ENCODE peak calls at places on chromosomes 1 and 21, in eight cellular contexts. X is spleen, A is upper lobe of right lung, C is brain microvascular endothelial cell, G is retinal pigment epithelial cell, I is MM.1S, N is heart left ventricle, J is neural progenitor cell. E is an unnamed sample.

GRCh38 chr1:2124446-2125198 is 70.0 kb downstream of the FAAP20 start:
- DNase-seq in X (peak), A (peak), C (no peak), G (no peak), I (no peak), N (no peak), J (peak), E (peak)

GRCh38 chr1:202046748-202047708 is 36.6 kb downstream of the ELF3 start:
- DNase-seq in X (no peak), A (no peak), C (no peak), G (no peak), I (no peak), N (no peak), J (no peak), E (no peak)

GRCh38 chr21:41976611-41977010 is 22.8 kb upstream of the C2CD2 start:
- DNase-seq in X (no peak), A (no peak), C (no peak), G (no peak), I (no peak), N (no peak), J (no peak), E (no peak)

GRCh38 chr21:25506268-25506667 is 101.0 kb downstream of the MRPL39 start:
- DNase-seq in X (no peak), A (no peak), C (no peak), G (no peak), I (no peak), N (no peak), J (no peak), E (no peak)

GRCh38 chr1:84143796-84144565 is at the start of gene PRKACB:
- DNase-seq in X (no peak), A (no peak), C (peak), G (no peak), I (peak), N (no peak), J (no peak), E (no peak)

GRCh38 chr1:248590055-248590454 is 7.4 kb downstream of the OR2T10 start:
- DNase-seq in X (no peak), A (no peak), C (no peak), G (no peak), I (no peak), N (no peak), J (no peak), E (peak)

GRCh38 chr1:151970641-151971040 is 23.0 kb downstream of the S100A10 start:
- DNase-seq in X (no peak), A (no peak), C (no peak), G (no peak), I (no peak), N (no peak), J (no peak), E (no peak)

GRCh38 chr1:178495741-178496409 is 889 bp downstream of the CLEC20A start:
- DNase-seq in X (no peak), A (no peak), C (no peak), G (no peak), I (no peak), N (no peak), J (no peak), E (no peak)

GRCh38 chr1:153507926-153508583 is 27.7 kb downstream of the S100A6 start:
- DNase-seq in X (no peak), A (no peak), C (no peak), G (no peak), I (no peak), N (no peak), J (no peak), E (no peak)

GRCh38 chr1:62361426-62361825 is 42.2 kb upstream of the KANK4 start:
- DNase-seq in X (peak), A (no peak), C (no peak), G (no peak), I (no peak), N (no peak), J (no peak), E (no peak)

GRCh38 chr21:43939443-43940328 is 72.4 kb upstream of the TRAPPC10 start:
- DNase-seq in X (no peak), A (no peak), C (no peak), G (no peak), I (no peak), N (peak), J (no peak), E (peak)

GRCh38 chr1:85201340-85202091 is 700 bp upstream of the SYDE2 start:
- DNase-seq in X (peak), A (peak), C (peak), G (no peak), I (peak), N (peak), J (peak), E (peak)

GRCh38 chr1:248757784-248758195 is 2.2 kb upstream of the LYPD8 start:
- DNase-seq in X (no peak), A (no peak), C (no peak), G (no peak), I (no peak), N (no peak), J (no peak), E (no peak)

GRCh38 chr1:150366416-150367296 is 2.7 kb downstream of the RPRD2 start:
- DNase-seq in X (no peak), A (no peak), C (no peak), G (no peak), I (no peak), N (no peak), J (no peak), E (no peak)

GRCh38 chr1:234725177-234726132 is 115.5 kb upstream of the IRF2BP2 start:
- DNase-seq in X (no peak), A (no peak), C (no peak), G (no peak), I (no peak), N (peak), J (no peak), E (no peak)

GRCh38 chr1:111570781-111571181 is 48.8 kb upstream of the RAP1A start:
- DNase-seq in X (no peak), A (no peak), C (no peak), G (no peak), I (no peak), N (no peak), J (no peak), E (no peak)

GRCh38 chr1:31576201-31576669 is at the start of gene TINAGL1:
- DNase-seq in X (no peak), A (peak), C (no peak), G (no peak), I (no peak), N (peak), J (peak), E (no peak)

GRCh38 chr21:33238565-33239255 is 9.0 kb downstream of the IFNAR2 start:
- DNase-seq in X (no peak), A (no peak), C (no peak), G (no peak), I (peak), N (no peak), J (no peak), E (no peak)

GRCh38 chr1:47257224-47257623 is 25.2 kb upstream of the TAL1 start:
- DNase-seq in X (no peak), A (no peak), C (no peak), G (no peak), I (no peak), N (no peak), J (no peak), E (no peak)

GRCh38 chr1:21779613-21780521 is 3.1 kb downstream of the USP48 start:
- DNase-seq in X (no peak), A (peak), C (no peak), G (no peak), I (no peak), N (no peak), J (no peak), E (no peak)

GRCh38 chr1:52403566-52404115 is 582 bp downstream of the ORC1 start:
- DNase-seq in X (no peak), A (no peak), C (peak), G (no peak), I (peak), N (no peak), J (peak), E (no peak)

GRCh38 chr1:19356266-19356665 is 44.1 kb downstream of the SLC66A1 start:
- DNase-seq in X (no peak), A (no peak), C (no peak), G (no peak), I (no peak), N (no peak), J (no peak), E (no peak)

GRCh38 chr1:18557621-18558465 is 72.8 kb upstream of the PAX7 start:
- DNase-seq in X (no peak), A (peak), C (no peak), G (no peak), I (no peak), N (no peak), J (peak), E (no peak)

GRCh38 chr1:227951624-227952373 is 4.1 kb upstream of the WNT9A start:
- DNase-seq in X (peak), A (peak), C (no peak), G (no peak), I (no peak), N (no peak), J (no peak), E (no peak)

GRCh38 chr21:34213959-34214358 is 140.6 kb downstream of the MRPS6 start:
- DNase-seq in X (no peak), A (no peak), C (no peak), G (no peak), I (no peak), N (no peak), J (no peak), E (no peak)

GRCh38 chr1:174748603-174749002 is 251.1 kb upstream of the CACYBP start:
- DNase-seq in X (no peak), A (no peak), C (no peak), G (no peak), I (no peak), N (no peak), J (no peak), E (no peak)

GRCh38 chr1:100721502-100722205 is 2.1 kb downstream of the VCAM1 start:
- DNase-seq in X (no peak), A (no peak), C (peak), G (no peak), I (no peak), N (no peak), J (no peak), E (no peak)

GRCh38 chr1:161791889-161792655 is 26.0 kb downstream of the ATF6 start:
- DNase-seq in X (no peak), A (no peak), C (peak), G (no peak), I (no peak), N (no peak), J (no peak), E (no peak)

GRCh38 chr1:63731117-63732043 is 42.4 kb upstream of the ROR1 start:
- DNase-seq in X (no peak), A (no peak), C (peak), G (peak), I (no peak), N (no peak), J (no peak), E (no peak)

GRCh38 chr1:153251562-153251961 is 7.9 kb upstream of the LORICRIN start:
- DNase-seq in X (no peak), A (no peak), C (no peak), G (no peak), I (no peak), N (no peak), J (no peak), E (no peak)

GRCh38 chr1:244960904-244961303 is 96.6 kb upstream of the HNRNPU start:
- DNase-seq in X (no peak), A (no peak), C (no peak), G (no peak), I (no peak), N (no peak), J (no peak), E (no peak)

GRCh38 chr21:42025392-42026071 is 15.4 kb upstream of the ZBTB21 start:
- DNase-seq in X (no peak), A (no peak), C (peak), G (no peak), I (no peak), N (no peak), J (no peak), E (no peak)

GRCh38 chr1:25871086-25871703 is 4.3 kb downstream of the PAQR7 start:
- DNase-seq in X (peak), A (peak), C (no peak), G (no peak), I (no peak), N (no peak), J (no peak), E (no peak)

GRCh38 chr1:203359010-203359571 is 8.2 kb upstream of the FMOD start:
- DNase-seq in X (no peak), A (no peak), C (no peak), G (no peak), I (no peak), N (no peak), J (no peak), E (no peak)

GRCh38 chr1:2968471-2968881 is 52.8 kb upstream of the ACTRT2 start:
- DNase-seq in X (peak), A (peak), C (no peak), G (no peak), I (no peak), N (no peak), J (no peak), E (peak)

GRCh38 chr1:41762251-41762650 is 156.5 kb downstream of the HIVEP3 start:
- DNase-seq in X (no peak), A (no peak), C (no peak), G (no peak), I (no peak), N (no peak), J (peak), E (no peak)
- TF ChIP-seq CTCF in X (no peak), A (no peak), C (no peak), G (no peak), I (no peak), N (no peak), J (peak), E (peak)

GRCh38 chr1:238953448-238953847 is 432.9 kb upstream of the CHRM3 start:
- DNase-seq in X (no peak), A (no peak), C (no peak), G (no peak), I (no peak), N (no peak), J (no peak), E (no peak)
- TF ChIP-seq CTCF in X (no peak), A (no peak), C (peak), G (peak), I (peak), N (no peak), J (peak), E (peak)

GRCh38 chr1:230694991-230695390 is 18.9 kb downstream of the AGT start:
- DNase-seq in X (no peak), A (no peak), C (no peak), G (no peak), I (no peak), N (no peak), J (no peak), E (no peak)

GRCh38 chr1:230696722-230697432 is 17.0 kb downstream of the AGT start:
- DNase-seq in X (no peak), A (no peak), C (no peak), G (no peak), I (no peak), N (no peak), J (no peak), E (no peak)

GRCh38 chr1:230699716-230700115 is 14.2 kb downstream of the AGT start:
- DNase-seq in X (no peak), A (no peak), C (no peak), G (no peak), I (no peak), N (no peak), J (no peak), E (no peak)

GRCh38 chr1:230700132-230700531 is 13.8 kb downstream of the AGT start:
- DNase-seq in X (no peak), A (no peak), C (no peak), G (no peak), I (no peak), N (no peak), J (no peak), E (no peak)

DNA sequence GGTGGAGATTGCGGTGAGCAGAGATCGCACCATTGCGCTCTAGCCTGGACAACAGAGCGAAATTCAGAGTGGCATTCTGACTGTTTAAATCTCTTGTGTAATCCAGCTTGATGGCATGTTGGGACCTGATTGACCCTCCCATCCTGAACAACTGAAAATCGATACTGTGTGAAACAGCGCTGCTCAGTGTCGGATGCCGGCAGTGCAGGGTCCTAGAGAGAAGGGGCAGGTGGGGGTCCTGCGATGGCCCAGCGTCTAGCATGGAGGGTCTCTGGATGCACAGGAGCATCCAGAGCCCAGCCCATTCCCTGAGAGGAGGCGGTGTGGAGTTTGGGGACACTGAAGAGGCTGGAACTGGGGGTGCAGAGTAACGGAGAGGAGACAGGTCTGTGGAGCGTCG is 15.8 kb downstream of the AGT start:
- DNase-seq in X (no peak), A (no peak), C (no peak), G (no peak), I (no peak), N (no peak), J (peak), E (no peak)
- TF ChIP-seq CTCF in X (no peak), A (no peak), C (no peak), G (no peak), I (no peak), N (no peak), J (peak), E (no peak)

DNA sequence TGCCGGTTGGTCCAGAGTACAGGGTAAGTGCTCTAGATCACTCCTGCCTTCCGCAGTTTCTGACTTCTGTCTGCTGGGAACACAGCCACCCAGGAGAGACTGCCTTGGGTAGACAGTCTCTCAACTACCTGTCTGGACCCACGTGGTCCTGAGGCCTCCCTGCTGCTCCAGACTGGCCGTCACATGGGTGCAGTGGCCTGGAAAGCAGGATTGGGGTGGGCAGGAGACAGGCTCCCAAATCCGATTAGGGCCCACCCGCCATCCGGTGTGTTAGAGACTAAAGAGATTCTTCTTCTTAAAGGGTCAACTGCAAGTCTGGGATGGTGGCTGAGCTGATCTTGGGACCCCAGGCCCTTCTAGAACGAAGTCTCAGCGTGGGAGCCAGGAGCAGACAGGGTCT is 105.5 kb downstream of the EBNA1BP2 start:
- DNase-seq in X (no peak), A (no peak), C (no peak), G (peak), I (no peak), N (no peak), J (no peak), E (no peak)
- TF ChIP-seq CTCF in X (no peak), A (no peak), C (no peak), G (no peak), I (no peak), N (no peak), J (no peak), E (no peak)

GRCh38 chr1:197557302-197557701 is 218.0 kb downstream of the DENND1B start:
- DNase-seq in X (no peak), A (no peak), C (peak), G (peak), I (no peak), N (no peak), J (no peak), E (no peak)
- TF ChIP-seq CTCF in X (no peak), A (no peak), C (no peak), G (no peak), I (no peak), N (no peak), J (no peak), E (no peak)

GRCh38 chr1:96474985-96475743 is 246.4 kb upstream of the PTBP2 start:
- DNase-seq in X (no peak), A (no peak), C (no peak), G (no peak), I (no peak), N (no peak), J (no peak), E (no peak)
- TF ChIP-seq CTCF in X (no peak), A (no peak), C (no peak), G (no peak), I (no peak), N (no peak), J (no peak), E (no peak)

GRCh38 chr1:169461390-169462001 is 24.2 kb downstream of the SLC19A2 start:
- DNase-seq in X (no peak), A (no peak), C (no peak), G (no peak), I (no peak), N (no peak), J (no peak), E (no peak)

GRCh38 chr1:169468982-169469381 is 16.8 kb downstream of the SLC19A2 start:
- DNase-seq in X (no peak), A (no peak), C (no peak), G (no peak), I (no peak), N (no peak), J (no peak), E (no peak)

GRCh38 chr1:169462385-169462784 is 23.4 kb downstream of the SLC19A2 start:
- DNase-seq in X (no peak), A (no peak), C (no peak), G (no peak), I (no peak), N (no peak), J (no peak), E (no peak)

DNA sequence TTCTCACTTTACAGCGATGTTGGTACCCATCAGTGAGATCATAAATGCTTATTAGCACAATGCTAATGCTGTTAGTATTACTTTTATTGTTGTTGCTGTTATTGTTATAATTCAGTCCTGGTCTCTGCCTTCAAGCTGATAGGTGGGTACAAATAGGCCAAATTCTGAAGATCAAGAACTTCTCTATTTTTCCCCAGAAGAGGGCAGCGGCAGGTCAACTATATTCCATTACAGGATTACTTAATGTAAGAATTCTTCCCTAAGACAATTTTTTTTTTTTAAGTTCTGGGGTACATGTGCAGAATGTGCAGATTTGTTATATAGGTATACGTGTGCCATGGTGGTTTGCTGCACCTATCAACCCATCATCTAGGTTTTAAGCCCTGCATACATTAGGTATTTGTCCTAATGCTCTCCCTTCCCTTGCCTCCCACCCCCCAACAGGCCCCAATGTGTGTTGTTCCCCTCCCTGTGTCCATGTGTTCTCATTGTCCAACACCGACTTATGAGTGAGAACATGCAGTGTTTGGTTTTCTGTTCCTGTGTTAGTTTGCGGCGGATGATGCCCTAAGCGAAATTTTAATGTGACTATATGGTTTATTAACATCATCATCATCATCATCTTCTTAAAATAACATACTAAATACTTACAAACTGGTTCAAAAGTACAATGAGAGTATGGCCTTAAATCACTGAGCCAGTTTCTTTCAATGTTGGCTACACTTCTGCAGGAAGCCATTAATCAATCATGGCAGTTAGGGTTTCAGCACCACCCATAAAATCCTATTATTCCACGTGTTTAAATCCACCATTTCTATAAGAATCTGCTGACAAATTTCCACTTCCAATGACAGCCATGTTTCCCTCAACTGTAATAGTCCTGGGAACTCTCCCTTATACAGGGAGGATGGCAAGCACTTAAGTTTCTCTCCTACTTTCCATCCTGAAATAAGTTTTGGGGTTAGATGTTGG is 19.2 kb downstream of the SLC19A2 start:
- DNase-seq in X (no peak), A (no peak), C (peak), G (no peak), I (peak), N (no peak), J (no peak), E (no peak)
- TF ChIP-seq CTCF in X (no peak), A (peak), C (peak), G (peak), I (peak), N (peak), J (peak), E (peak)

E was measured in chondrocyte.